ENCODE peak calls at places on chromosome 19, in ten cellular contexts. V, X, G, P, Q, C, R, N, W and A are unnamed samples.

GRCh38 chr19:5289060-5289990 is 51.3 kb downstream of the PTPRS start:
- DNase-seq in V (no peak), X (no peak), G (no peak), P (peak), Q (no peak), C (no peak), R (no peak), N (no peak), W (no peak), A (no peak)

GRCh38 chr19:35977446-35978222 is 17.4 kb upstream of the SDHAF1 start:
- DNase-seq in V (no peak), X (peak), G (no peak), P (peak), Q (no peak), C (no peak), R (no peak), N (no peak), W (peak), A (no peak)

GRCh38 chr19:42528354-42529247 is at the start of gene CEACAM1:
- DNase-seq in V (no peak), X (peak), G (no peak), P (no peak), Q (no peak), C (no peak), R (peak), N (peak), W (peak), A (no peak)

GRCh38 chr19:5131031-5131865 is 162.3 kb downstream of the KDM4B start:
- DNase-seq in V (no peak), X (peak), G (no peak), P (peak), Q (no peak), C (peak), R (no peak), N (no peak), W (no peak), A (no peak)

GRCh38 chr19:15464394-15465385 is at the start of gene RASAL3:
- DNase-seq in V (no peak), X (peak), G (no peak), P (peak), Q (no peak), C (peak), R (no peak), N (no peak), W (no peak), A (no peak)

GRCh38 chr19:29479941-29480340 is 45.9 kb upstream of the VSTM2B start:
- DNase-seq in V (no peak), X (no peak), G (no peak), P (no peak), Q (no peak), C (no peak), R (peak), N (no peak), W (no peak), A (no peak)

GRCh38 chr19:12837225-12837624 is 1.1 kb upstream of the MAST1 start:
- DNase-seq in V (no peak), X (no peak), G (no peak), P (no peak), Q (no peak), C (no peak), R (no peak), N (no peak), W (no peak), A (no peak)

GRCh38 chr19:1748115-1748702 is 5.1 kb upstream of the ONECUT3 start:
- DNase-seq in V (no peak), X (peak), G (no peak), P (no peak), Q (no peak), C (no peak), R (no peak), N (no peak), W (no peak), A (no peak)

GRCh38 chr19:35317464-35318043 is 11.4 kb upstream of the CD22 start:
- DNase-seq in V (no peak), X (no peak), G (no peak), P (no peak), Q (no peak), C (no peak), R (no peak), N (no peak), W (no peak), A (no peak)

GRCh38 chr19:28737021-28737525 is 475.9 kb downstream of the UQCRFS1 start:
- DNase-seq in V (no peak), X (peak), G (peak), P (peak), Q (peak), C (peak), R (no peak), N (no peak), W (no peak), A (peak)

GRCh38 chr19:4064073-4064550 is 2.6 kb downstream of the ZBTB7A start:
- DNase-seq in V (no peak), X (no peak), G (peak), P (no peak), Q (no peak), C (no peak), R (no peak), N (no peak), W (no peak), A (no peak)

GRCh38 chr19:5480427-5480836 is 25.2 kb downstream of the ZNRF4 start:
- DNase-seq in V (no peak), X (peak), G (peak), P (peak), Q (no peak), C (no peak), R (peak), N (peak), W (no peak), A (no peak)

GRCh38 chr19:41707502-41707812 is 969 bp upstream of the CEACAM5 start:
- DNase-seq in V (no peak), X (no peak), G (no peak), P (no peak), Q (no peak), C (no peak), R (no peak), N (no peak), W (peak), A (no peak)

GRCh38 chr19:12695090-12695489 is 1.3 kb downstream of the FBXW9 start:
- DNase-seq in V (no peak), X (no peak), G (no peak), P (peak), Q (no peak), C (no peak), R (no peak), N (no peak), W (no peak), A (no peak)

GRCh38 chr19:16571689-16572331 is 405 bp downstream of the SLC35E1 start:
- DNase-seq in V (no peak), X (peak), G (no peak), P (peak), Q (peak), C (no peak), R (peak), N (no peak), W (peak), A (no peak)

GRCh38 chr19:33502991-33503790 is 18.4 kb downstream of the PEPD start:
- DNase-seq in V (no peak), X (no peak), G (no peak), P (no peak), Q (no peak), C (no peak), R (no peak), N (no peak), W (peak), A (no peak)

GRCh38 chr19:3357362-3357730 is 9.0 kb upstream of the NFIC start:
- DNase-seq in V (no peak), X (peak), G (no peak), P (no peak), Q (no peak), C (no peak), R (no peak), N (no peak), W (no peak), A (no peak)

GRCh38 chr19:22616659-22617058 is 17.5 kb upstream of the ZNF492 start:
- DNase-seq in V (no peak), X (no peak), G (no peak), P (no peak), Q (no peak), C (no peak), R (no peak), N (no peak), W (no peak), A (no peak)

GRCh38 chr19:52741951-52742485 is 7.2 kb upstream of the ZNF611 start:
- DNase-seq in V (no peak), X (no peak), G (peak), P (no peak), Q (no peak), C (no peak), R (no peak), N (no peak), W (no peak), A (no peak)

GRCh38 chr19:2358548-2359173 is 1.4 kb upstream of the TMPRSS9 start:
- DNase-seq in V (no peak), X (no peak), G (no peak), P (no peak), Q (no peak), C (no peak), R (no peak), N (no peak), W (no peak), A (no peak)

GRCh38 chr19:41895745-41896580 is 13.0 kb downstream of the ARHGEF1 start:
- DNase-seq in V (no peak), X (peak), G (no peak), P (no peak), Q (no peak), C (no peak), R (no peak), N (no peak), W (peak), A (no peak)

GRCh38 chr19:38208571-38208970 is 15.5 kb downstream of the DPF1 start:
- DNase-seq in V (no peak), X (no peak), G (no peak), P (no peak), Q (no peak), C (no peak), R (no peak), N (no peak), W (no peak), A (no peak)

GRCh38 chr19:35742121-35742724 is at the start of gene IGFLR1:
- DNase-seq in V (no peak), X (peak), G (no peak), P (peak), Q (no peak), C (peak), R (no peak), N (no peak), W (no peak), A (no peak)

GRCh38 chr19:51060336-51060735 is 4.6 kb downstream of the KLK13 start:
- DNase-seq in V (no peak), X (no peak), G (no peak), P (no peak), Q (no peak), C (no peak), R (no peak), N (no peak), W (no peak), A (no peak)

GRCh38 chr19:5430237-5430636 is 25.0 kb upstream of the ZNRF4 start:
- DNase-seq in V (no peak), X (no peak), G (no peak), P (no peak), Q (no peak), C (no peak), R (no peak), N (no peak), W (no peak), A (no peak)

GRCh38 chr19:51727349-51727880 is 3.6 kb upstream of the HAS1 start:
- DNase-seq in V (no peak), X (no peak), G (no peak), P (no peak), Q (peak), C (no peak), R (no peak), N (no peak), W (no peak), A (no peak)

GRCh38 chr19:3333020-3333583 is 33.3 kb upstream of the NFIC start:
- DNase-seq in V (no peak), X (no peak), G (no peak), P (no peak), Q (no peak), C (no peak), R (no peak), N (no peak), W (no peak), A (no peak)

GRCh38 chr19:3431760-3432397 is 48.4 kb downstream of the SMIM24 start:
- DNase-seq in V (no peak), X (no peak), G (no peak), P (no peak), Q (no peak), C (no peak), R (no peak), N (no peak), W (peak), A (no peak)

GRCh38 chr19:1979017-1979416 is 36.5 kb downstream of the BTBD2 start:
- DNase-seq in V (no peak), X (no peak), G (no peak), P (no peak), Q (no peak), C (no peak), R (no peak), N (no peak), W (no peak), A (no peak)

GRCh38 chr19:1608414-1609391 is 3.4 kb upstream of the UQCR11 start:
- DNase-seq in V (no peak), X (no peak), G (no peak), P (no peak), Q (no peak), C (no peak), R (no peak), N (no peak), W (no peak), A (no peak)

GRCh38 chr19:11227201-11227886 is 12.1 kb upstream of the ANGPTL8 start:
- DNase-seq in V (no peak), X (peak), G (no peak), P (peak), Q (no peak), C (no peak), R (no peak), N (no peak), W (no peak), A (no peak)

GRCh38 chr19:1125601-1126533 is 22.1 kb downstream of the GPX4 start:
- DNase-seq in V (no peak), X (no peak), G (no peak), P (no peak), Q (no peak), C (no peak), R (no peak), N (no peak), W (no peak), A (peak)

GRCh38 chr19:45882652-45883585 is 3.0 kb downstream of the IRF2BP1 start:
- DNase-seq in V (peak), X (peak), G (peak), P (peak), Q (peak), C (peak), R (peak), N (peak), W (peak), A (peak)

GRCh38 chr19:45879971-45880370 is 6.0 kb downstream of the IRF2BP1 start:
- DNase-seq in V (no peak), X (no peak), G (no peak), P (no peak), Q (no peak), C (no peak), R (no peak), N (no peak), W (no peak), A (no peak)

GRCh38 chr19:45883586-45883880 is 2.4 kb downstream of the IRF2BP1 start:
- DNase-seq in V (no peak), X (no peak), G (no peak), P (no peak), Q (no peak), C (no peak), R (no peak), N (no peak), W (no peak), A (no peak)

GRCh38 chr19:45881909-45882528 is 3.9 kb downstream of the IRF2BP1 start:
- DNase-seq in V (no peak), X (no peak), G (no peak), P (no peak), Q (no peak), C (no peak), R (no peak), N (no peak), W (peak), A (no peak)

DNA sequence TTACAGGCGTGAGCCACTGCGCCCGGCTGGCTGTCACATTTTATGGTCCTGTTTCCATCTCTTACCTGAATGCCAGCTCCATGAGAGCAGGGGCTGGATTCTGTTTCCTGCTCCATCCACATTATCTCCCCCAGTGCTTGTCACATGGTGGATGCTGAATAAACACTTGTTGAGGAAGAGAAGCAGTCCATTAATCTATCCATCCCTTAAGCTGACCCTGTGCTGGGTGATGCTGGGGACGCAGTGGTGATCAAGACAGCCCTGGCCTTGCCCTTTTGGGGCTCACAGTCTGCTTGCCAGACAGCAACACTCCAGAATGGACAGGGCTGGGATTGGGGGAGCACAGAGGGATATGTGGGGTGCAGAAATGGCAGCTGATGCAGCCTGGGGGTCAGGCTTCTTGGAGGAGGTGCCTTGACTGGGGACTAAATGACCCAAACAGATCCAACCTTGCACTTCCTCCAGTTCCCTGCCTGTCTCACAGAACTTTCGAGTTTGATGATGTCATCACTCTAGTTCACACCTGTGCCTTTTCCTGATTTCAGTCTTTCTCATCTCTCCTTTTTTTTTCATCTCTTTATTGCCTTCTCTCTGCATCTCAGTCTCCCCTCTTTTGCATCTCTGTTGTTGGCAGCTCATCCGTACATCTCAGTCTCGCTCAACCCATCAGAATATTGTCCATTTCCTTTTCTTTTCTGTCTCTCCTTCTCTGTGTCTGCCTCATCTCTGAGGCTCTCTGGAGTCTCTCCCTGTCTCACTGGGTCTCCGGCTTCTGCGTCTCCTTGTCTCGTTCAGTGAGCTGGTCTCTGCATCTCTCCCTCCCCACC is 4.6 kb downstream of the IRF2BP1 start:
- DNase-seq in V (no peak), X (no peak), G (no peak), P (no peak), Q (no peak), C (no peak), R (no peak), N (no peak), W (no peak), A (no peak)
- H3K4me3 ChIP-seq in V (no peak), X (no peak), G (no peak), P (no peak), Q (no peak), C (no peak), R (no peak), N (no peak), W (peak), A (no peak)

GRCh38 chr19:7871280-7871529 is 3.0 kb downstream of the PRR36 start:
- DNase-seq in V (no peak), X (peak), G (peak), P (no peak), Q (no peak), C (no peak), R (no peak), N (no peak), W (no peak), A (no peak)
- H3K4me3 ChIP-seq in V (peak), X (no peak), G (no peak), P (no peak), Q (no peak), C (no peak), R (no peak), N (no peak), W (no peak), A (no peak)

GRCh38 chr19:9913237-9914000 is 22.9 kb downstream of the OLFM2 start:
- DNase-seq in V (peak), X (no peak), G (peak), P (no peak), Q (no peak), C (no peak), R (no peak), N (no peak), W (no peak), A (no peak)
- H3K4me3 ChIP-seq in V (peak), X (no peak), G (peak), P (no peak), Q (peak), C (no peak), R (no peak), N (peak), W (peak), A (peak)

GRCh38 chr19:47446534-47447469 is 24.9 kb downstream of the SLC8A2 start:
- DNase-seq in V (no peak), X (no peak), G (peak), P (peak), Q (no peak), C (no peak), R (peak), N (no peak), W (peak), A (no peak)
- H3K4me3 ChIP-seq in V (peak), X (no peak), G (peak), P (no peak), Q (no peak), C (no peak), R (no peak), N (no peak), W (no peak), A (no peak)

GRCh38 chr19:48751835-48752510 is 468 bp downstream of the FUT1 start:
- DNase-seq in V (no peak), X (no peak), G (no peak), P (peak), Q (no peak), C (no peak), R (no peak), N (no peak), W (no peak), A (no peak)
- H3K4me3 ChIP-seq in V (peak), X (no peak), G (peak), P (peak), Q (peak), C (no peak), R (no peak), N (peak), W (peak), A (peak)

GRCh38 chr19:46076951-46077814 is 36.4 kb upstream of the IGFL4 start:
- DNase-seq in V (no peak), X (peak), G (peak), P (peak), Q (peak), C (no peak), R (peak), N (peak), W (no peak), A (peak)
- H3K4me3 ChIP-seq in V (peak), X (no peak), G (peak), P (no peak), Q (no peak), C (no peak), R (no peak), N (no peak), W (peak), A (peak)

GRCh38 chr19:54631489-54631888 is 1.2 kb downstream of the LILRB1 start:
- DNase-seq in V (no peak), X (no peak), G (no peak), P (no peak), Q (no peak), C (no peak), R (no peak), N (no peak), W (no peak), A (no peak)
- H3K4me3 ChIP-seq in V (no peak), X (no peak), G (no peak), P (no peak), Q (no peak), C (no peak), R (no peak), N (no peak), W (no peak), A (no peak)